ENCODE peak calls at places on chromosomes 1 and 21, in five cellular contexts. One of them, this sample, is unnamed.
A peak's percentile ranks its signal among the peaks of the same experiment; 100 is the strongest.

GRCh38 chr1:18233176-18233864 is 125.7 kb downstream of the IGSF21 start:
- DNase-seq in MM.1S: no peak
- DNase-seq in GM23248: no peak
- DNase-seq in OCI-LY7: no peak
- DNase-seq in HCT116: no peak
- DNase-seq in this sample: no peak

GRCh38 chr1:201583663-201584062 is 44.7 kb downstream of the NAV1 start:
- DNase-seq in MM.1S: no peak
- DNase-seq in GM23248: no peak
- DNase-seq in OCI-LY7: no peak
- DNase-seq in HCT116: no peak
- DNase-seq in this sample: no peak

GRCh38 chr1:191134796-191135195 is 657.1 kb upstream of the BRINP3 start:
- DNase-seq in MM.1S: no peak
- DNase-seq in GM23248: no peak
- DNase-seq in OCI-LY7: no peak
- DNase-seq in HCT116: no peak
- DNase-seq in this sample: no peak

GRCh38 chr1:111204211-111204883 is 3.9 kb upstream of the DENND2D start:
- DNase-seq in MM.1S: peak; percentile 62
- DNase-seq in GM23248: peak; percentile 39
- DNase-seq in OCI-LY7: peak; percentile 76
- DNase-seq in HCT116: peak; percentile 31
- DNase-seq in this sample: peak; percentile 35

GRCh38 chr1:230173176-230173575 is 106.1 kb downstream of the GALNT2 start:
- DNase-seq in MM.1S: no peak
- DNase-seq in GM23248: no peak
- DNase-seq in OCI-LY7: no peak
- DNase-seq in HCT116: no peak
- DNase-seq in this sample: no peak

GRCh38 chr1:228101994-228102790 is 933 bp downstream of the C1orf35 start:
- DNase-seq in MM.1S: peak; percentile 60
- DNase-seq in GM23248: peak; percentile 66
- DNase-seq in OCI-LY7: peak; percentile 57
- DNase-seq in HCT116: no peak
- DNase-seq in this sample: peak; percentile 75

GRCh38 chr1:66182551-66183178 is 351.3 kb upstream of the SGIP1 start:
- DNase-seq in MM.1S: no peak
- DNase-seq in GM23248: peak; percentile 77
- DNase-seq in OCI-LY7: no peak
- DNase-seq in HCT116: no peak
- DNase-seq in this sample: no peak

GRCh38 chr1:85998105-85998504 is 158.5 kb downstream of the COL24A1 start:
- DNase-seq in MM.1S: no peak
- DNase-seq in GM23248: no peak
- DNase-seq in OCI-LY7: no peak
- DNase-seq in HCT116: no peak
- DNase-seq in this sample: no peak

GRCh38 chr1:116826818-116827606 is 72.8 kb downstream of the CD2 start:
- DNase-seq in MM.1S: peak; percentile 44
- DNase-seq in GM23248: no peak
- DNase-seq in OCI-LY7: no peak
- DNase-seq in HCT116: no peak
- DNase-seq in this sample: peak; percentile 76

GRCh38 chr1:86052948-86053698 is 103.4 kb downstream of the COL24A1 start:
- DNase-seq in MM.1S: peak; percentile 89
- DNase-seq in GM23248: no peak
- DNase-seq in OCI-LY7: no peak
- DNase-seq in HCT116: no peak
- DNase-seq in this sample: no peak

GRCh38 chr1:74470936-74471335 is 41.5 kb downstream of the LRRC53 start:
- DNase-seq in MM.1S: no peak
- DNase-seq in GM23248: no peak
- DNase-seq in OCI-LY7: no peak
- DNase-seq in HCT116: no peak
- DNase-seq in this sample: no peak

GRCh38 chr1:17718136-17718535 is 37.0 kb upstream of the ACTL8 start:
- DNase-seq in MM.1S: no peak
- DNase-seq in GM23248: no peak
- DNase-seq in OCI-LY7: no peak
- DNase-seq in HCT116: no peak
- DNase-seq in this sample: no peak

GRCh38 chr1:41672641-41673313 is 188.3 kb upstream of the EDN2 start:
- DNase-seq in MM.1S: no peak
- DNase-seq in GM23248: peak; percentile 68
- DNase-seq in OCI-LY7: no peak
- DNase-seq in HCT116: no peak
- DNase-seq in this sample: no peak

GRCh38 chr1:154747841-154748766 is 122.0 kb downstream of the KCNN3 start:
- DNase-seq in MM.1S: peak; percentile 96
- DNase-seq in GM23248: peak; percentile 54
- DNase-seq in OCI-LY7: no peak
- DNase-seq in HCT116: no peak
- DNase-seq in this sample: peak; percentile 48

GRCh38 chr1:1228187-1228586 is 3.6 kb downstream of the SDF4 start:
- DNase-seq in MM.1S: no peak
- DNase-seq in GM23248: no peak
- DNase-seq in OCI-LY7: no peak
- DNase-seq in HCT116: no peak
- DNase-seq in this sample: no peak

GRCh38 chr1:6625579-6626149 is 996 bp downstream of the THAP3 start:
- DNase-seq in MM.1S: peak; percentile 59
- DNase-seq in GM23248: peak; percentile 86
- DNase-seq in OCI-LY7: peak; percentile 23
- DNase-seq in HCT116: no peak
- DNase-seq in this sample: peak; percentile 32

GRCh38 chr1:155976913-155977606 is 1.3 kb downstream of the ARHGEF2 start:
- DNase-seq in MM.1S: peak; percentile 55
- DNase-seq in GM23248: no peak
- DNase-seq in OCI-LY7: no peak
- DNase-seq in HCT116: no peak
- DNase-seq in this sample: no peak

GRCh38 chr1:26744075-26744958 is 43.4 kb upstream of the PIGV start:
- DNase-seq in MM.1S: peak; percentile 99
- DNase-seq in GM23248: peak; percentile 83
- DNase-seq in OCI-LY7: peak; percentile 97
- DNase-seq in HCT116: peak; percentile 66
- DNase-seq in this sample: peak; percentile 28

GRCh38 chr1:190320952-190321351 is 156.7 kb downstream of the BRINP3 start:
- DNase-seq in MM.1S: no peak
- DNase-seq in GM23248: no peak
- DNase-seq in OCI-LY7: no peak
- DNase-seq in HCT116: peak; percentile 28
- DNase-seq in this sample: peak; percentile 18

GRCh38 chr1:192530254-192530653 is 45.3 kb upstream of the RGS1 start:
- DNase-seq in MM.1S: peak; percentile 92
- DNase-seq in GM23248: peak; percentile 69
- DNase-seq in OCI-LY7: peak; percentile 12
- DNase-seq in HCT116: no peak
- DNase-seq in this sample: no peak

GRCh38 chr1:26827663-26828062 is 1.2 kb downstream of the ZDHHC18 start:
- DNase-seq in MM.1S: no peak
- DNase-seq in GM23248: peak; percentile 30
- DNase-seq in OCI-LY7: no peak
- DNase-seq in HCT116: no peak
- DNase-seq in this sample: no peak

GRCh38 chr1:162276493-162276892 is 100.2 kb downstream of the SPATA46 start:
- DNase-seq in MM.1S: peak; percentile 73
- DNase-seq in GM23248: peak; percentile 60
- DNase-seq in OCI-LY7: peak; percentile 10
- DNase-seq in HCT116: peak; percentile 26
- DNase-seq in this sample: peak; percentile 52

GRCh38 chr1:161420763-161421455 is 53.2 kb upstream of the CFAP126 start:
- DNase-seq in MM.1S: no peak
- DNase-seq in GM23248: no peak
- DNase-seq in OCI-LY7: peak; percentile 57
- DNase-seq in HCT116: peak; percentile 69
- DNase-seq in this sample: peak; percentile 25

GRCh38 chr1:4121293-4121684 is 221.2 kb upstream of the C1orf174 start:
- DNase-seq in MM.1S: no peak
- DNase-seq in GM23248: no peak
- DNase-seq in OCI-LY7: no peak
- DNase-seq in HCT116: no peak
- DNase-seq in this sample: no peak

GRCh38 chr1:214420341-214420740 is 131.1 kb downstream of the PTPN14 start:
- DNase-seq in MM.1S: no peak
- DNase-seq in GM23248: no peak
- DNase-seq in OCI-LY7: no peak
- DNase-seq in HCT116: no peak
- DNase-seq in this sample: no peak

GRCh38 chr1:104746994-104747393 is 997.3 kb downstream of the AMY1C start:
- DNase-seq in MM.1S: no peak
- DNase-seq in GM23248: no peak
- DNase-seq in OCI-LY7: no peak
- DNase-seq in HCT116: no peak
- DNase-seq in this sample: no peak

GRCh38 chr1:116573388-116574100 is 2.7 kb upstream of the CD58 start:
- DNase-seq in MM.1S: no peak
- DNase-seq in GM23248: peak; percentile 39
- DNase-seq in OCI-LY7: no peak
- DNase-seq in HCT116: no peak
- DNase-seq in this sample: no peak

GRCh38 chr1:209613351-209614150 is 30.0 kb downstream of the CAMK1G start:
- DNase-seq in MM.1S: no peak
- DNase-seq in GM23248: peak; percentile 17
- DNase-seq in OCI-LY7: no peak
- DNase-seq in HCT116: no peak
- DNase-seq in this sample: no peak

GRCh38 chr1:151681921-151682320 is 34.7 kb downstream of the CELF3 start:
- DNase-seq in MM.1S: no peak
- DNase-seq in GM23248: no peak
- DNase-seq in OCI-LY7: no peak
- DNase-seq in HCT116: no peak
- DNase-seq in this sample: no peak

GRCh38 chr1:172451002-172451443 is 7.2 kb upstream of the PIGC start:
- DNase-seq in MM.1S: no peak
- DNase-seq in GM23248: peak; percentile 54
- DNase-seq in OCI-LY7: no peak
- DNase-seq in HCT116: no peak
- DNase-seq in this sample: peak; percentile 70

GRCh38 chr1:172453607-172454006 is 9.7 kb upstream of the PIGC start:
- DNase-seq in MM.1S: no peak
- DNase-seq in GM23248: no peak
- DNase-seq in OCI-LY7: no peak
- DNase-seq in HCT116: no peak
- DNase-seq in this sample: no peak

GRCh38 chr1:172449585-172450523 is 6.0 kb upstream of the PIGC start:
- DNase-seq in MM.1S: peak; percentile 77
- DNase-seq in GM23248: peak; percentile 83
- DNase-seq in OCI-LY7: peak; percentile 56
- DNase-seq in HCT116: peak; percentile 39
- DNase-seq in this sample: peak; percentile 86

GRCh38 chr1:172450524-172450885 is 6.6 kb upstream of the PIGC start:
- DNase-seq in MM.1S: no peak
- DNase-seq in GM23248: no peak
- DNase-seq in OCI-LY7: no peak
- DNase-seq in HCT116: no peak
- DNase-seq in this sample: peak; percentile 62

GRCh38 chr1:172452536-172453159 is 8.8 kb upstream of the PIGC start:
- DNase-seq in MM.1S: no peak
- DNase-seq in GM23248: no peak
- DNase-seq in OCI-LY7: no peak
- DNase-seq in HCT116: no peak
- DNase-seq in this sample: no peak
- TF ChIP-seq EZH2phosphoT487 in MM.1S: no peak
- TF ChIP-seq EZH2phosphoT487 in GM23248: no peak
- TF ChIP-seq EZH2phosphoT487 in OCI-LY7: no peak
- TF ChIP-seq EZH2phosphoT487 in HCT116: no peak
- TF ChIP-seq EZH2phosphoT487 in this sample: no peak

DNA sequence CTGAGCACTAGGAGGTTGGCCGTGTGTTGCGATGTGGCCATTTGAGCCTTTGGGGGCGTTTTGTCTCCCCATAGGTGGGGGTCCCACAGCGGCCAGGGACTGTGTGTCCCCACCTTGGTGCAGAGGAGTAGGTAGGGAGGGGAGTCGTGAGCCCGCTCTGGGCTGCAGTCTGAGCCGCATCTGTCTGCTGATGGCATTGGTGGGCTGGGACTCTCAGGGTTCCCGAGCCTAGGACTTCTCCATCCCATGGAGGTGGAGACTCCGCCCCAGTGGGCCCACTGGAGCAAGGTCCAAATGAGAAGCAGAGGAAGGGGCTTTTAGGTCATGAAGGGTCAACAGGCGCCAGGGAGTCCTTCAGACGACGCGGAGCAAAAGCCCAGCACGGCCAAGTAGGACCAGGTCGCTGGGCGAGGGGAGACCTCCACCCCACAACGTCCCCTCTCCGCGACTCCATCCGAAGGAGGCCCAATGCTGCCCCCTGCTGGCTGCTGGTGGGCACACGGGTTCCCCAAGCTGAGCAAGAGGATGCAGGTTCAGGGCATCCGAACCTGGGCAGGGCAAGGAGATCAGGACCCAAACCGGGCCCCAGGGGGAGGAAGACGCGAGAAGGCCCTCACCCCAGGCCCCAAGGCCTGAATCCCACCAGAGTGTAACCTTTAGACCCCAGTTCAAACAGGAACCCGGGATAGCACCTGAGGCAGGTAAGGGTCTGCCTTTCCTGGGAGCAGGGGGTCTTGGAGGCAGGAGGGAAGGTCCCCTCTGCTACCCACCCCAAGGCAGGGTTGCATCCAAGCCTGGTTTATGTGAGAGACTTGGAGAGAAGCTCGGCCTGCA is 14.9 kb downstream of the TTC34 start:
- DNase-seq in MM.1S: peak; percentile 45
- DNase-seq in GM23248: peak; percentile 4
- DNase-seq in OCI-LY7: peak; percentile 53
- DNase-seq in HCT116: no peak
- DNase-seq in this sample: no peak
- TF ChIP-seq EZH2phosphoT487 in MM.1S: no peak
- TF ChIP-seq EZH2phosphoT487 in GM23248: no peak
- TF ChIP-seq EZH2phosphoT487 in OCI-LY7: no peak
- TF ChIP-seq EZH2phosphoT487 in HCT116: no peak
- TF ChIP-seq EZH2phosphoT487 in this sample: no peak

GRCh38 chr21:32346951-32347350 is 45.9 kb downstream of the URB1 start:
- DNase-seq in MM.1S: no peak
- DNase-seq in GM23248: no peak
- DNase-seq in OCI-LY7: no peak
- DNase-seq in HCT116: no peak
- DNase-seq in this sample: no peak
- TF ChIP-seq EZH2phosphoT487 in MM.1S: no peak
- TF ChIP-seq EZH2phosphoT487 in GM23248: no peak
- TF ChIP-seq EZH2phosphoT487 in OCI-LY7: no peak
- TF ChIP-seq EZH2phosphoT487 in HCT116: no peak
- TF ChIP-seq EZH2phosphoT487 in this sample: no peak

DNA sequence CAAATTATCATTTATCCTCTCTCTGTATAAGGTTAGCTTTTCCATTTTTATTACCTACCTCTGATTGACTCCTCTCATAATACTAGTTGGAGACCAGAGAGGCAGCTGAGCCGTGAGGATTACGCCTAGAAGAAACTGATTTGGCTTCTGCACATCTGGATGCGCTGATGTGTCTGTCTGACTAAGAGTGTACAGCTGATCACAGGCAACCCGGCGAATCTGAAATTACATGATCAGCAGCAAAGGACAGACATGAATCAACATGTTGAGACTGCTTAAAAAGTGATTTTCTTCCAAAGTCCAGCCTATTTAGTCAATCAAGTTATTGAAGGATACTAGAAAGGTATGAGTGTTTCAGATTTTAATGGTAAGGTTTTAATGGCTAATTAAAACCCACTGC is 81.2 kb downstream of the PCSK9 start:
- DNase-seq in MM.1S: no peak
- DNase-seq in GM23248: no peak
- DNase-seq in OCI-LY7: no peak
- DNase-seq in HCT116: no peak
- DNase-seq in this sample: no peak
- TF ChIP-seq EZH2phosphoT487 in MM.1S: no peak
- TF ChIP-seq EZH2phosphoT487 in GM23248: no peak
- TF ChIP-seq EZH2phosphoT487 in OCI-LY7: no peak
- TF ChIP-seq EZH2phosphoT487 in HCT116: no peak
- TF ChIP-seq EZH2phosphoT487 in this sample: no peak

This sample was measured in hepatocyte.